ENCODE peak calls at places on chromosomes 6 and 20, in four cellular contexts. One of them, this sample, is unnamed. For H3K4me1, the result is how much of the 10 kb centered on the place peaks cover.

GRCh38 chr6:118892248-118893094 is 1.5 kb upstream of the ASF1A start:
- DNase-seq in uterus: no peak
- DNase-seq in CD8-positive, alpha-beta memory T cell: no peak
- DNase-seq in PC-9: no peak
- DNase-seq in this sample: peak

GRCh38 chr6:125099211-125100017 is 54.2 kb upstream of the TPD52L1 start:
- DNase-seq in uterus: peak
- DNase-seq in PC-9: peak
- DNase-seq in CD8-positive, alpha-beta memory T cell: no peak
- DNase-seq in this sample: no peak

GRCh38 chr20:52945268-52945667 is 26.9 kb upstream of the TSHZ2 start:
- DNase-seq in uterus: no peak
- DNase-seq in PC-9: no peak
- DNase-seq in CD8-positive, alpha-beta memory T cell: no peak
- DNase-seq in this sample: no peak

GRCh38 chr6:138774370-138774769 is 801 bp downstream of the CCDC28A start:
- DNase-seq in CD8-positive, alpha-beta memory T cell: no peak
- DNase-seq in PC-9: no peak
- DNase-seq in uterus: no peak
- DNase-seq in this sample: no peak

GRCh38 chr20:25476106-25477105 is 68.9 kb downstream of the GINS1 start:
- DNase-seq in uterus: no peak
- DNase-seq in CD8-positive, alpha-beta memory T cell: no peak
- DNase-seq in PC-9: no peak
- DNase-seq in this sample: no peak

GRCh38 chr6:108565893-108566292 is 5.2 kb downstream of the FOXO3 start:
- DNase-seq in uterus: peak
- DNase-seq in PC-9: no peak
- DNase-seq in CD8-positive, alpha-beta memory T cell: no peak
- DNase-seq in this sample: peak

GRCh38 chr6:150894191-150894744 is 28.8 kb downstream of the MTHFD1L start:
- DNase-seq in uterus: no peak
- DNase-seq in CD8-positive, alpha-beta memory T cell: no peak
- DNase-seq in PC-9: no peak
- DNase-seq in this sample: no peak

GRCh38 chr20:54364919-54365318 is 110.5 kb upstream of the DOK5 start:
- DNase-seq in PC-9: no peak
- DNase-seq in CD8-positive, alpha-beta memory T cell: no peak
- DNase-seq in uterus: no peak
- DNase-seq in this sample: no peak

GRCh38 chr6:8181162-8181909 is 79.0 kb upstream of the EEF1E1 start:
- DNase-seq in CD8-positive, alpha-beta memory T cell: no peak
- DNase-seq in PC-9: no peak
- DNase-seq in uterus: no peak
- DNase-seq in this sample: no peak

GRCh38 chr6:23736577-23736976 is 389.4 kb upstream of the NRSN1 start:
- DNase-seq in PC-9: no peak
- DNase-seq in uterus: no peak
- DNase-seq in CD8-positive, alpha-beta memory T cell: no peak
- DNase-seq in this sample: no peak

GRCh38 chr6:4904461-4904860 is 99.4 kb downstream of the RPP40 start:
- DNase-seq in CD8-positive, alpha-beta memory T cell: no peak
- DNase-seq in PC-9: no peak
- DNase-seq in uterus: peak
- DNase-seq in this sample: no peak

GRCh38 chr20:63098195-63098810 is 91.5 kb upstream of the BHLHE23 start:
- DNase-seq in PC-9: no peak
- DNase-seq in uterus: no peak
- DNase-seq in CD8-positive, alpha-beta memory T cell: peak
- DNase-seq in this sample: no peak

GRCh38 chr6:137780447-137781034 is 86.5 kb upstream of the TNFAIP3 start:
- DNase-seq in PC-9: no peak
- DNase-seq in CD8-positive, alpha-beta memory T cell: no peak
- DNase-seq in uterus: no peak
- DNase-seq in this sample: no peak

GRCh38 chr6:113654396-113654795 is 202.7 kb upstream of the MARCKS start:
- DNase-seq in PC-9: peak
- DNase-seq in uterus: peak
- DNase-seq in CD8-positive, alpha-beta memory T cell: no peak
- DNase-seq in this sample: no peak

GRCh38 chr20:4082406-4083102 is 67.2 kb upstream of the RNF24 start:
- DNase-seq in uterus: no peak
- DNase-seq in CD8-positive, alpha-beta memory T cell: peak
- DNase-seq in PC-9: peak
- DNase-seq in this sample: no peak

GRCh38 chr6:167306401-167306998 is 15.4 kb downstream of the UNC93A start:
- DNase-seq in PC-9: no peak
- DNase-seq in CD8-positive, alpha-beta memory T cell: no peak
- DNase-seq in uterus: no peak
- DNase-seq in this sample: no peak

GRCh38 chr20:32544260-32544722 is 40.8 kb downstream of the NOL4L start:
- DNase-seq in CD8-positive, alpha-beta memory T cell: no peak
- DNase-seq in uterus: no peak
- DNase-seq in PC-9: no peak
- DNase-seq in this sample: no peak

GRCh38 chr20:23047738-23048214 is 1.7 kb downstream of the THBD start:
- DNase-seq in uterus: no peak
- DNase-seq in CD8-positive, alpha-beta memory T cell: no peak
- DNase-seq in PC-9: peak
- DNase-seq in this sample: no peak

GRCh38 chr20:59743767-59744485 is 139.6 kb downstream of the PHACTR3 start:
- DNase-seq in CD8-positive, alpha-beta memory T cell: no peak
- DNase-seq in uterus: no peak
- DNase-seq in PC-9: peak
- DNase-seq in this sample: peak

GRCh38 chr6:25360611-25361010 is 81.4 kb downstream of the CARMIL1 start:
- DNase-seq in uterus: no peak
- DNase-seq in CD8-positive, alpha-beta memory T cell: no peak
- DNase-seq in PC-9: no peak
- DNase-seq in this sample: no peak

GRCh38 chr6:111841822-111842221 is 31.4 kb downstream of the FYN start:
- DNase-seq in uterus: no peak
- DNase-seq in CD8-positive, alpha-beta memory T cell: peak
- DNase-seq in PC-9: no peak
- DNase-seq in this sample: peak

GRCh38 chr6:101085327-101085726 is 204.2 kb upstream of the ASCC3 start:
- DNase-seq in PC-9: no peak
- DNase-seq in uterus: no peak
- DNase-seq in CD8-positive, alpha-beta memory T cell: no peak
- DNase-seq in this sample: no peak

GRCh38 chr6:74606488-74607135 is 599.2 kb downstream of the COL12A1 start:
- DNase-seq in PC-9: peak
- DNase-seq in uterus: no peak
- DNase-seq in CD8-positive, alpha-beta memory T cell: no peak
- DNase-seq in this sample: no peak

GRCh38 chr20:10432079-10432478 is 1.9 kb downstream of the MKKS start:
- DNase-seq in PC-9: no peak
- DNase-seq in uterus: no peak
- DNase-seq in CD8-positive, alpha-beta memory T cell: no peak
- DNase-seq in this sample: no peak
- H3K4me3 ChIP-seq in PC-9: no peak
- H3K4me3 ChIP-seq in uterus: no peak
- H3K4me3 ChIP-seq in CD8-positive, alpha-beta memory T cell: no peak
- H3K4me3 ChIP-seq in this sample: no peak

DNA sequence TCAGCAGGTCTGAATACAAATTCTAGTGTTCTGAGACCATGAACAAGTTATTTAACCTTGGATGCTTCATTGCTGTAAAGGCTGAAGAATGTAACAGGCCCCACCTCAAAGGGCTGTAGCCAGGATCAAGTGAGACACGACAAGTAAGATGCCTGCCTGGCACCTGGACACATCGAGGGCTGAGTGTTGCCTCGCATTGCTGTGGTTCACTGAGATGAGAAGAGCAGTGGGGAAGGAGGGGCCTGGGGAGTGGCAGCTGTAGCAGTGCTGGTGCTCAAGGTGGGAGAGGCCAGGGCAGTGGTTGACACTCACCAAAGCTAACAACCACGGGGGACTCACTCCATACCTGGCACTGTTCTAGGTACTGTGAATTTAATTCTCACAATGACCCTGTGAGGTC is 187.8 kb downstream of the KIF16B start:
- DNase-seq in uterus: no peak
- DNase-seq in CD8-positive, alpha-beta memory T cell: no peak
- DNase-seq in PC-9: no peak
- DNase-seq in this sample: no peak
- H3K4me1 ChIP-seq in uterus: under half
- H3K4me1 ChIP-seq in CD8-positive, alpha-beta memory T cell: under half
- H3K4me1 ChIP-seq in PC-9: under half
- H3K4me1 ChIP-seq in this sample: under half

DNA sequence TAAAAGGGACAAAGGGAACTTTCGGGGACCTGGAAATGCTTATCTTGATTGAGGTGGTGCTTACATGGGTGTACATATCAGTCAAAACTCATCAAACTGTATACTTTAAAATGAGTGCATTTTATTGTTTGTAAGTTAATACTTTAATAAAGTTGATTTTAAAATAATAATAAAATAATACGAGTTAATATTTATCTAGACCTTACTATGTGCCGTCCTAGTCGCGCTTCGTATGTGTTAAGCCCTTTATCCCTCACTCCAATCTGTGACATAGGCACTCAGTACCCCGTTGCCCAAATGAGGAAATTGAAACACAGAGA is 47.5 kb downstream of the PDYN start:
- DNase-seq in CD8-positive, alpha-beta memory T cell: no peak
- DNase-seq in uterus: no peak
- DNase-seq in PC-9: no peak
- DNase-seq in this sample: no peak
- H3K4me3 ChIP-seq in CD8-positive, alpha-beta memory T cell: no peak
- H3K4me3 ChIP-seq in uterus: no peak
- H3K4me3 ChIP-seq in PC-9: no peak
- H3K4me3 ChIP-seq in this sample: no peak

GRCh38 chr20:57266251-57267157 is at the start of gene BMP7:
- DNase-seq in uterus: no peak
- DNase-seq in PC-9: peak
- DNase-seq in CD8-positive, alpha-beta memory T cell: no peak
- DNase-seq in this sample: peak

GRCh38 chr20:57269148-57269984 is 2.9 kb upstream of the BMP7 start:
- DNase-seq in CD8-positive, alpha-beta memory T cell: no peak
- DNase-seq in PC-9: no peak
- DNase-seq in uterus: no peak
- DNase-seq in this sample: no peak

GRCh38 chr20:57268399-57269076 is 2.1 kb upstream of the BMP7 start:
- DNase-seq in PC-9: no peak
- DNase-seq in CD8-positive, alpha-beta memory T cell: no peak
- DNase-seq in uterus: no peak
- DNase-seq in this sample: no peak

GRCh38 chr20:57265649-57266250 is 691 bp downstream of the BMP7 start:
- DNase-seq in uterus: no peak
- DNase-seq in PC-9: no peak
- DNase-seq in CD8-positive, alpha-beta memory T cell: no peak
- DNase-seq in this sample: peak

DNA sequence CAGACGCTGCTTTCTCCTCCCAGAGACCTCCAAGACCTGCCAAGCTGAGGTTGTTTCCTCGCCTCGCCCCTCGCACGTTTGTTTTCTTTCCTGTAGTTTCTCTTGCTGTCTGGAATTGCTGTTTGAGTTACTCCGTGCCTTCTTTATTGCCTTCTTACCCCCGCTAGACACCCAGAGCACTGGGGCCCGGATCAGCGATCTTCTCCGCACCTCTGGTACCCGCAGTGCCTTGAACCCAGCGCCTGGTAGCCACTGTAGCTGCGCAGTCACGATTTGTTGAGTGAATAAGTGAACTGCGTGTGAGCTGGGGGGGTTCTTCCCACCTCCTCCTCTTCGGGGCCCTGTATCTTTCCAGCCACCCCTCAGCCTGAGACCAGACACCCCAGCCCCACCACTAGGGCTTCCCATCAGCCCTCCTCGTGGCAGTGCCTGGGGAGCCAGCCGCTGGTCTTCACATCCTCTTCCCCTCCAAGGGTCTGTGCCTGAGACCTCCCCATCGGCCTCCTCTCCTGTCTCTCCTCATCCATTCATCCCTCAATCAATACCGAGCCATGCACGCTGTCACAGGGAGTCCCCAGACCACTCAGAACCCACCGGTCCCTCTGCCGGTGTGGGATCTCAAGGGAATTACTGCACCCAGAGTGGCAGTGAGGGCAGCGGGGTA is 849 bp upstream of the BMP7 start:
- DNase-seq in uterus: no peak
- DNase-seq in CD8-positive, alpha-beta memory T cell: no peak
- DNase-seq in PC-9: no peak
- DNase-seq in this sample: no peak
- H3K4me1 ChIP-seq in uterus: under half
- H3K4me1 ChIP-seq in CD8-positive, alpha-beta memory T cell: under half
- H3K4me1 ChIP-seq in PC-9: under half
- H3K4me1 ChIP-seq in this sample: half or more

DNA sequence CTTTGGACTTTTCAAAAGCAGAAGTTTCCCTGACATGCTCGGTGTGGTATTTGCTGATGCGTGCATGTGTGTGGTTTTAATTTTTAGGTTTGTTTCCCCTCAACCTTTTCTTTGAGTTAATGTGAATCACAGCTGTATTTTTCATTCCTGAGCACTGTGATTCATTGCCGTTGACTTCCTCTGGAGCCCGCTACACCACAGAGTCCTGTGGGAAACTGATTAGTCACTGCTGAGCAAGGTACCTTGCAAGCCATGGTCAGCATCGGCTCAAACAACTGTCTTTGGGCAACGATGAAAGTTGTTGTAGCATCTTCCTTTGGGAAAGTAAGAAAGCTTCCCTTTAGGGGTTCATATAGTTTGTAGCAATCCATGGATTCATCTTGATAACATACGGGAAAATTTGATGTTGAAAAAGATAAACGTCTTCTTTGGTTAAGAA is 57.5 kb downstream of the RIN2 start:
- DNase-seq in CD8-positive, alpha-beta memory T cell: no peak
- DNase-seq in uterus: no peak
- DNase-seq in PC-9: peak
- DNase-seq in this sample: peak
- H3K4me3 ChIP-seq in CD8-positive, alpha-beta memory T cell: no peak
- H3K4me3 ChIP-seq in uterus: no peak
- H3K4me3 ChIP-seq in PC-9: no peak
- H3K4me3 ChIP-seq in this sample: no peak

GRCh38 chr6:56959938-56960337 is 5.0 kb downstream of the BEND6 start:
- DNase-seq in CD8-positive, alpha-beta memory T cell: no peak
- DNase-seq in uterus: no peak
- DNase-seq in PC-9: no peak
- DNase-seq in this sample: no peak

GRCh38 chr6:56959094-56959493 is 4.2 kb downstream of the BEND6 start:
- DNase-seq in uterus: no peak
- DNase-seq in CD8-positive, alpha-beta memory T cell: no peak
- DNase-seq in PC-9: no peak
- DNase-seq in this sample: no peak

GRCh38 chr6:56957856-56958255 is 2.9 kb downstream of the BEND6 start:
- DNase-seq in uterus: no peak
- DNase-seq in PC-9: no peak
- DNase-seq in CD8-positive, alpha-beta memory T cell: no peak
- DNase-seq in this sample: no peak

GRCh38 chr6:56956481-56956880 is 1.6 kb downstream of the BEND6 start:
- DNase-seq in PC-9: no peak
- DNase-seq in uterus: no peak
- DNase-seq in CD8-positive, alpha-beta memory T cell: no peak
- DNase-seq in this sample: no peak

DNA sequence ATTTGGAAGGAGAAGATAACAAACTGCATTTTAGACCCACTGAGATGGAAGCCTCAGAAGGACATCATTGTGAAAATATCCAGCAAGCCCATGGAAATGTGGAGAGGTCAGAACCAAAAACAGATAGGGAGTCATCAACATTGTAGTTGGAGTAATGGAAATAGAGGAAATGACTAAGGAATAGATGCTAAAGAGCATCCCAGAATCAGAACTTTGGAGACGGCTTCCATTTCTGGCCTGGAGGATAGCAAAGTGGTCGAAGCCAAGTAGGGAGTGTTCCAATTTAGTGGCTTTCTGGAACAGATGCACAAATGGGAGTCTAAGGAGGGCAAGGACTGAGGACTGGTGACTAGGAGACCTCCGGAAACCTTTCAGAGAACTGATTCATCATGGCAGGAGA is 3.6 kb downstream of the BEND6 start:
- DNase-seq in uterus: no peak
- DNase-seq in PC-9: no peak
- DNase-seq in CD8-positive, alpha-beta memory T cell: no peak
- DNase-seq in this sample: no peak
- H3K4me1 ChIP-seq in uterus: under half
- H3K4me1 ChIP-seq in PC-9: under half
- H3K4me1 ChIP-seq in CD8-positive, alpha-beta memory T cell: under half
- H3K4me1 ChIP-seq in this sample: under half

This sample was measured in OCI-LY7.